ENCODE peak calls at places on chromosomes 3 and 15, in six cellular contexts. One of them, this sample, is unnamed.

GRCh38 chr3:169034401-169034800 is 629.1 kb downstream of the MECOM start:
- DNase-seq in neural progenitor cell: no peak
- DNase-seq in AG04450: no peak
- DNase-seq in PC-3: no peak
- DNase-seq in fibroblast of lung: peak
- DNase-seq in SK-N-SH: no peak
- DNase-seq in this sample: no peak

GRCh38 chr15:86336051-86336788 is 256.5 kb downstream of the AGBL1 start:
- DNase-seq in neural progenitor cell: no peak
- DNase-seq in AG04450: no peak
- DNase-seq in PC-3: peak
- DNase-seq in fibroblast of lung: no peak
- DNase-seq in SK-N-SH: no peak
- DNase-seq in this sample: no peak

GRCh38 chr15:27045796-27046195 is 74.8 kb downstream of the GABRG3 start:
- DNase-seq in neural progenitor cell: no peak
- DNase-seq in AG04450: no peak
- DNase-seq in PC-3: no peak
- DNase-seq in fibroblast of lung: no peak
- DNase-seq in SK-N-SH: no peak
- DNase-seq in this sample: no peak

GRCh38 chr15:42155546-42156265 is 730 bp downstream of the PLA2G4F start:
- DNase-seq in neural progenitor cell: no peak
- DNase-seq in AG04450: no peak
- DNase-seq in PC-3: peak
- DNase-seq in fibroblast of lung: no peak
- DNase-seq in SK-N-SH: peak
- DNase-seq in this sample: no peak

GRCh38 chr3:17799312-17799711 is 56.9 kb upstream of the TBC1D5 start:
- DNase-seq in neural progenitor cell: no peak
- DNase-seq in AG04450: no peak
- DNase-seq in PC-3: no peak
- DNase-seq in fibroblast of lung: no peak
- DNase-seq in SK-N-SH: no peak
- DNase-seq in this sample: no peak

GRCh38 chr3:66473637-66474036 is 27.2 kb downstream of the LRIG1 start:
- DNase-seq in neural progenitor cell: no peak
- DNase-seq in AG04450: no peak
- DNase-seq in PC-3: peak
- DNase-seq in fibroblast of lung: peak
- DNase-seq in SK-N-SH: no peak
- DNase-seq in this sample: no peak

GRCh38 chr15:58434334-58434888 is 2.6 kb downstream of the LIPC start:
- DNase-seq in neural progenitor cell: no peak
- DNase-seq in AG04450: no peak
- DNase-seq in PC-3: no peak
- DNase-seq in fibroblast of lung: no peak
- DNase-seq in SK-N-SH: no peak
- DNase-seq in this sample: no peak

GRCh38 chr15:81189583-81190283 is 6.9 kb upstream of the IL16 start:
- DNase-seq in neural progenitor cell: no peak
- DNase-seq in AG04450: peak
- DNase-seq in PC-3: no peak
- DNase-seq in fibroblast of lung: peak
- DNase-seq in SK-N-SH: no peak
- DNase-seq in this sample: no peak

GRCh38 chr15:58038426-58039106 is 26.9 kb downstream of the ALDH1A2 start:
- DNase-seq in neural progenitor cell: no peak
- DNase-seq in AG04450: no peak
- DNase-seq in PC-3: peak
- DNase-seq in fibroblast of lung: peak
- DNase-seq in SK-N-SH: no peak
- DNase-seq in this sample: no peak

GRCh38 chr15:27538325-27538724 is 560.8 kb downstream of the OCA2 start:
- DNase-seq in neural progenitor cell: peak
- DNase-seq in AG04450: no peak
- DNase-seq in PC-3: no peak
- DNase-seq in fibroblast of lung: no peak
- DNase-seq in SK-N-SH: no peak
- DNase-seq in this sample: no peak

GRCh38 chr3:107684431-107684925 is 161.7 kb downstream of the BBX start:
- DNase-seq in neural progenitor cell: no peak
- DNase-seq in AG04450: no peak
- DNase-seq in PC-3: no peak
- DNase-seq in fibroblast of lung: no peak
- DNase-seq in SK-N-SH: no peak
- DNase-seq in this sample: no peak

GRCh38 chr3:135147657-135148056 is 352.6 kb downstream of the EPHB1 start:
- DNase-seq in neural progenitor cell: no peak
- DNase-seq in AG04450: no peak
- DNase-seq in PC-3: no peak
- DNase-seq in fibroblast of lung: no peak
- DNase-seq in SK-N-SH: no peak
- DNase-seq in this sample: no peak

GRCh38 chr3:111850481-111850880 is 8.6 kb upstream of the PHLDB2 start:
- DNase-seq in neural progenitor cell: no peak
- DNase-seq in AG04450: no peak
- DNase-seq in PC-3: peak
- DNase-seq in fibroblast of lung: peak
- DNase-seq in SK-N-SH: no peak
- DNase-seq in this sample: no peak

GRCh38 chr15:42084465-42085235 is 9.7 kb downstream of the PLA2G4D start:
- DNase-seq in neural progenitor cell: peak
- DNase-seq in AG04450: peak
- DNase-seq in PC-3: peak
- DNase-seq in fibroblast of lung: peak
- DNase-seq in SK-N-SH: peak
- DNase-seq in this sample: peak

GRCh38 chr3:126266291-126266840 is 86.0 kb upstream of the ALDH1L1 start:
- DNase-seq in neural progenitor cell: peak
- DNase-seq in AG04450: no peak
- DNase-seq in PC-3: no peak
- DNase-seq in fibroblast of lung: peak
- DNase-seq in SK-N-SH: no peak
- DNase-seq in this sample: no peak

GRCh38 chr3:142958707-142959106 is 4.8 kb downstream of the PAQR9 start:
- DNase-seq in neural progenitor cell: no peak
- DNase-seq in AG04450: no peak
- DNase-seq in PC-3: peak
- DNase-seq in fibroblast of lung: no peak
- DNase-seq in SK-N-SH: no peak
- DNase-seq in this sample: no peak

DNA sequence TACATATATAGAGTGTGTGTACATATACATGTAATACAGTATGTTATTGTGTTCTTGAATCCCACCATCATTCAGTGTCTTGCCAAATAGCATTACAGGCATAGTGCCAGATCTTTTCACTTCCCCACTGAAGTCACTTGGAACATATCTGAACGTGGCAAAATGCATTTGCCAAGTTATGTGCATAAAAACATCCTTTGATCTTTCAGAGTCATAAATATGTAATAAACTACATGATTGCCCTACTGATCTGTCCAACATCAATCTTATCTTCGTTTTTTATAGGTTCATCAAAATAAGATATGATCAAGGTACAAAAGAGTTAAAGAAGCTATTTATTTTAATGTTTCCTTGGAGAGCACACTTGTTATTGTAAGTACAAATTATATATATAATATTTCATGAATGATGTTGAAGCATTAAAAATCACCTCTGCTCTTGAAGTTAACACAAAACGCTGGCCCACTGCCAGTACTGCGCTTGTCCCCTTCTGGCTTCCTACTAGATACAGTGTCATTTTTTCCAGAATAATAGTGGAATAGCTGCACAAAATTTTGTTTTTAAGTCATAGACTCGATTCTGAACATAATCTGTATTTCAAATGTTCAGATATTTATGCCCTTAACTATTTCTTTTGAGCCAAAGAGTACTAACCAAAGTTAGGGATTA is 549.5 kb upstream of the ARRDC4 start:
- DNase-seq in neural progenitor cell: no peak
- DNase-seq in AG04450: no peak
- DNase-seq in PC-3: no peak
- DNase-seq in fibroblast of lung: no peak
- DNase-seq in SK-N-SH: no peak
- DNase-seq in this sample: no peak
- H3K4me3 ChIP-seq in neural progenitor cell: no peak
- H3K4me3 ChIP-seq in AG04450: no peak
- H3K4me3 ChIP-seq in PC-3: no peak
- H3K4me3 ChIP-seq in fibroblast of lung: no peak
- H3K4me3 ChIP-seq in SK-N-SH: no peak
- H3K4me3 ChIP-seq in this sample: no peak

GRCh38 chr3:42819351-42819965 is 10.2 kb downstream of the ACKR2 start:
- DNase-seq in neural progenitor cell: peak
- DNase-seq in AG04450: no peak
- DNase-seq in PC-3: peak
- DNase-seq in fibroblast of lung: no peak
- DNase-seq in SK-N-SH: peak
- DNase-seq in this sample: no peak
- TF ChIP-seq CTCF in neural progenitor cell: no peak
- TF ChIP-seq CTCF in AG04450: no peak
- TF ChIP-seq CTCF in PC-3: no peak
- TF ChIP-seq CTCF in fibroblast of lung: no peak
- TF ChIP-seq CTCF in SK-N-SH: peak
- TF ChIP-seq CTCF in this sample: no peak

DNA sequence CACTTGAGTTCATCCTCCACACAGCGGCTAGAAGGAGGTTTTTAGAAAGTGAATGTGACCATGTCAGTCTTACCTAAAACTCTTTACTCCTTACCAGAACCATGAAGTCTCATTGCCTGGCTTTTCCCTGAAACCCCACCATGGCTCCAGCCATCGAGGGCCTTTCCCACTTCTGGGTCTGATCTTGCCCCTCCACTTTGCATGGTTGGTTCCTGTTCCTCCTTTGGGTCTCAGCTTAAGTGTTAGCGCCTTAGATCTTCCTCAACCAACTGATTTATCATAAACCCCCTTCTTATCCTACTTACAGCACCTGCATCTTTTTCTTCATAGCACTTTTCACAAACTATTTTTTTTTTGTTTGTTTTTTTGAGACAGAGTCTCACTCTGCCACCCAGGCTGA is 45.9 kb upstream of the ULK4 start:
- DNase-seq in neural progenitor cell: no peak
- DNase-seq in AG04450: no peak
- DNase-seq in PC-3: no peak
- DNase-seq in fibroblast of lung: no peak
- DNase-seq in SK-N-SH: no peak
- DNase-seq in this sample: no peak
- H3K27ac ChIP-seq in neural progenitor cell: no peak
- H3K27ac ChIP-seq in AG04450: no peak
- H3K27ac ChIP-seq in PC-3: no peak
- H3K27ac ChIP-seq in fibroblast of lung: no peak
- H3K27ac ChIP-seq in SK-N-SH: no peak
- H3K27ac ChIP-seq in this sample: no peak

DNA sequence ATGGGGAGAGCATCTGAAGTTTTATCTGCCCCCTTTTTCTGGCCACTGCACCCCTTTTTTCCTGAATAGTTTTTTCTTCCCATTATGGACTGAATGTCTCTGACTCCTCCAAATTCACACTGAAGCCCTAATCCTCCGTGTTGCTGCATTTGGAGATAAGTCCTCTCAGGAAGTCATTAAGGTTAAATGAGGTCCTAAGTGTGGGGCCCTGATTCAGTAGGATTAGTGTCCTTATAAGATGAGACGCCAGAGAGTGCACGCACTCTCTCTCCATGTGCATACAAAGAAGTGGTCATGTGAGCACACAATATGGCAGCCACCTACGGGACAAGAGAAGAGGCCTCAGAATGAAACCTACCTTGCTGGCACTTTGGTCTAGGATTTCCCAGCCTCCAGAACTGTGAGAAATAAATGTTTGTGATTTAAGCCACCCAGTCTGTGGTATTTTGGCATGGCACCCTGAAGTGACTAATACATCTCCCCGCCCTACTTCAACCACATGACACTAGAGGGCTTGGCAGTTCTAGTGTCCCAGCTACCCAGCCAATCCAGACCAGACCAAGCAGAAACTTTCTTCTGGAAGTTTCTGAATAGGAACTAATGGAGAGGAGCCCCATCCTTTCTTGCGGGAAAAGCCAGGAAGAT is 191.3 kb downstream of the PDE8A start:
- DNase-seq in neural progenitor cell: no peak
- DNase-seq in AG04450: no peak
- DNase-seq in PC-3: peak
- DNase-seq in fibroblast of lung: peak
- DNase-seq in SK-N-SH: no peak
- DNase-seq in this sample: no peak
- H3K4me3 ChIP-seq in neural progenitor cell: no peak
- H3K4me3 ChIP-seq in AG04450: no peak
- H3K4me3 ChIP-seq in PC-3: no peak
- H3K4me3 ChIP-seq in fibroblast of lung: no peak
- H3K4me3 ChIP-seq in SK-N-SH: no peak
- H3K4me3 ChIP-seq in this sample: no peak

GRCh38 chr3:103609472-103609871 is 1174.7 kb downstream of the ZPLD1 start:
- DNase-seq in neural progenitor cell: no peak
- DNase-seq in AG04450: no peak
- DNase-seq in PC-3: no peak
- DNase-seq in fibroblast of lung: no peak
- DNase-seq in SK-N-SH: no peak
- DNase-seq in this sample: no peak
- TF ChIP-seq CTCF in neural progenitor cell: peak
- TF ChIP-seq CTCF in AG04450: no peak
- TF ChIP-seq CTCF in PC-3: no peak
- TF ChIP-seq CTCF in fibroblast of lung: no peak
- TF ChIP-seq CTCF in SK-N-SH: peak
- TF ChIP-seq CTCF in this sample: peak

This sample was measured in WERI-Rb-1.